ENCODE peak calls at places on chromosomes 3 and 15, in ten cellular contexts. One of them, this sample, is unnamed.
A peak's percentile ranks its signal among the peaks of the same experiment; 100 is the strongest.

GRCh38 chr3:50978991-50979667 is 304.4 kb downstream of the DOCK3 start:
- DNase-seq in K562: no peak
- DNase-seq in transverse colon: no peak
- DNase-seq in H1: no peak
- DNase-seq in suprapubic skin: no peak
- DNase-seq in stomach: no peak
- DNase-seq in A549: no peak
- DNase-seq in upper lobe of left lung: no peak
- DNase-seq in ovary: no peak
- DNase-seq in HepG2: no peak
- DNase-seq in this sample: no peak

GRCh38 chr3:160577551-160578195 is 12.3 kb upstream of the KPNA4 start:
- DNase-seq in K562: no peak
- DNase-seq in transverse colon: no peak
- DNase-seq in H1: no peak
- DNase-seq in suprapubic skin: no peak
- DNase-seq in stomach: no peak
- DNase-seq in A549: peak; percentile 39
- DNase-seq in upper lobe of left lung: no peak
- DNase-seq in ovary: no peak
- DNase-seq in HepG2: peak; percentile 12
- DNase-seq in this sample: no peak

GRCh38 chr15:85606721-85607120 is 188.0 kb downstream of the KLHL25 start:
- DNase-seq in K562: no peak
- DNase-seq in transverse colon: no peak
- DNase-seq in H1: no peak
- DNase-seq in suprapubic skin: no peak
- DNase-seq in stomach: no peak
- DNase-seq in A549: no peak
- DNase-seq in upper lobe of left lung: no peak
- DNase-seq in ovary: no peak
- DNase-seq in HepG2: no peak
- DNase-seq in this sample: no peak

GRCh38 chr3:7285502-7285901 is 424.6 kb downstream of the GRM7 start:
- DNase-seq in K562: no peak
- DNase-seq in transverse colon: no peak
- DNase-seq in H1: no peak
- DNase-seq in suprapubic skin: no peak
- DNase-seq in stomach: no peak
- DNase-seq in A549: no peak
- DNase-seq in upper lobe of left lung: no peak
- DNase-seq in ovary: no peak
- DNase-seq in HepG2: no peak
- DNase-seq in this sample: no peak

GRCh38 chr3:43413676-43414368 is 127.5 kb downstream of the SNRK start:
- DNase-seq in K562: no peak
- DNase-seq in transverse colon: no peak
- DNase-seq in H1: peak; percentile 30
- DNase-seq in suprapubic skin: no peak
- DNase-seq in stomach: no peak
- DNase-seq in A549: no peak
- DNase-seq in upper lobe of left lung: no peak
- DNase-seq in ovary: no peak
- DNase-seq in HepG2: peak; percentile 25
- DNase-seq in this sample: no peak

GRCh38 chr3:21297304-21297703 is 453.7 kb downstream of the ZNF385D start:
- DNase-seq in K562: no peak
- DNase-seq in transverse colon: no peak
- DNase-seq in H1: no peak
- DNase-seq in suprapubic skin: no peak
- DNase-seq in stomach: no peak
- DNase-seq in A549: no peak
- DNase-seq in upper lobe of left lung: no peak
- DNase-seq in ovary: no peak
- DNase-seq in HepG2: no peak
- DNase-seq in this sample: no peak

GRCh38 chr3:158105124-158105709 is 1.0 kb downstream of the SHOX2 start:
- DNase-seq in K562: peak; percentile 49
- DNase-seq in transverse colon: no peak
- DNase-seq in H1: peak; percentile 79
- DNase-seq in suprapubic skin: peak; percentile 64
- DNase-seq in stomach: no peak
- DNase-seq in A549: peak; percentile 19
- DNase-seq in upper lobe of left lung: peak; percentile 75
- DNase-seq in ovary: no peak
- DNase-seq in HepG2: no peak
- DNase-seq in this sample: no peak

GRCh38 chr3:42177068-42177800 is 86.1 kb downstream of the TRAK1 start:
- DNase-seq in K562: no peak
- DNase-seq in transverse colon: no peak
- DNase-seq in H1: no peak
- DNase-seq in suprapubic skin: no peak
- DNase-seq in stomach: no peak
- DNase-seq in A549: no peak
- DNase-seq in upper lobe of left lung: no peak
- DNase-seq in ovary: no peak
- DNase-seq in HepG2: no peak
- DNase-seq in this sample: no peak

GRCh38 chr3:171646357-171647133 is 163.7 kb downstream of the PLD1 start:
- DNase-seq in K562: peak; percentile 11
- DNase-seq in transverse colon: no peak
- DNase-seq in H1: no peak
- DNase-seq in suprapubic skin: no peak
- DNase-seq in stomach: no peak
- DNase-seq in A549: peak; percentile 45
- DNase-seq in upper lobe of left lung: no peak
- DNase-seq in ovary: no peak
- DNase-seq in HepG2: peak; percentile 7
- DNase-seq in this sample: no peak

GRCh38 chr3:25441234-25441856 is 13.3 kb downstream of the RARB start:
- DNase-seq in K562: peak; percentile 72
- DNase-seq in transverse colon: peak; percentile 17
- DNase-seq in H1: peak; percentile 83
- DNase-seq in suprapubic skin: no peak
- DNase-seq in stomach: no peak
- DNase-seq in A549: no peak
- DNase-seq in upper lobe of left lung: no peak
- DNase-seq in ovary: no peak
- DNase-seq in HepG2: no peak
- DNase-seq in this sample: no peak

GRCh38 chr3:119181765-119182164 is 8.4 kb downstream of the UPK1B start:
- DNase-seq in K562: no peak
- DNase-seq in transverse colon: no peak
- DNase-seq in H1: no peak
- DNase-seq in suprapubic skin: no peak
- DNase-seq in stomach: peak; percentile 53
- DNase-seq in A549: peak; percentile 97
- DNase-seq in upper lobe of left lung: no peak
- DNase-seq in ovary: no peak
- DNase-seq in HepG2: no peak
- DNase-seq in this sample: no peak

GRCh38 chr15:80343610-80344009 is 60.6 kb upstream of the ARNT2 start:
- DNase-seq in K562: no peak
- DNase-seq in transverse colon: peak; percentile 26
- DNase-seq in H1: no peak
- DNase-seq in suprapubic skin: no peak
- DNase-seq in stomach: peak; percentile 29
- DNase-seq in A549: no peak
- DNase-seq in upper lobe of left lung: no peak
- DNase-seq in ovary: peak; percentile 89
- DNase-seq in HepG2: no peak
- DNase-seq in this sample: no peak

GRCh38 chr15:42447599-42447998 is 43.3 kb downstream of the ZNF106 start:
- DNase-seq in K562: no peak
- DNase-seq in transverse colon: no peak
- DNase-seq in H1: no peak
- DNase-seq in suprapubic skin: no peak
- DNase-seq in stomach: no peak
- DNase-seq in A549: no peak
- DNase-seq in upper lobe of left lung: no peak
- DNase-seq in ovary: no peak
- DNase-seq in HepG2: no peak
- DNase-seq in this sample: no peak

GRCh38 chr15:42868683-42869082 is 51.9 kb downstream of the TTBK2 start:
- DNase-seq in K562: no peak
- DNase-seq in transverse colon: no peak
- DNase-seq in H1: no peak
- DNase-seq in suprapubic skin: no peak
- DNase-seq in stomach: no peak
- DNase-seq in A549: no peak
- DNase-seq in upper lobe of left lung: no peak
- DNase-seq in ovary: no peak
- DNase-seq in HepG2: no peak
- DNase-seq in this sample: no peak

GRCh38 chr3:133851931-133852330 is 43.8 kb downstream of the RAB6B start:
- DNase-seq in K562: no peak
- DNase-seq in transverse colon: no peak
- DNase-seq in H1: no peak
- DNase-seq in suprapubic skin: no peak
- DNase-seq in stomach: no peak
- DNase-seq in A549: no peak
- DNase-seq in upper lobe of left lung: no peak
- DNase-seq in ovary: no peak
- DNase-seq in HepG2: no peak
- DNase-seq in this sample: no peak

DNA sequence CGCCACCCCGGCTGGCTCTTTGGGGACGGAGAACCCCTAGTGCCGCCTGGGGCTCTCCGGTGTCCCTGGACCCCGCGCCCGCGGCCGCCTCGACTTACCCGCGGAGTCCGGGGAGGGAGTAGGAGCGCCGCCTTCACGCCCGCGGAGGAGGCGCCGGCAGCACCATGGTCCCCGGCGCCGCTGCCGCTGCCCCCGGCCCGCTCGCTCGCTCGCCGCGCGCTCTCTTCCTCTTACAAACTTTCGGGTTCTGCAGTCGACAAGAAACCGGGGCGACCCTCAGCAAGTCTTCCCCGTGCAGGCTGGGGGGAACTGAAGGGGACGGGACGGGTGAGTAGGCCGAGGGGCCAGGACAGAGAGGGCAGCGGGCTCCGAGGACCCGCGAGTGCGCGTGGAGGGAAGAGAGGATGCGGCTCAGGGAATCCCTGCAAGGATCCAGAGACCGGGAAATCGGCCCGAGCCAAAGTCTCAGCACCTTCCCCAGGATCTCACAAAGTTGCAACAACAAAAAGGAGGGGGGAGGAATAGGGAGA is 2.0 kb downstream of the FOXP1 start:
- DNase-seq in K562: peak; percentile 8
- DNase-seq in transverse colon: peak; percentile 40
- DNase-seq in H1: peak; percentile 74
- DNase-seq in suprapubic skin: peak; percentile 71
- DNase-seq in stomach: peak; percentile 42
- DNase-seq in A549: peak; percentile 23
- DNase-seq in upper lobe of left lung: peak; percentile 92
- DNase-seq in ovary: peak; percentile 57
- DNase-seq in HepG2: no peak
- DNase-seq in this sample: peak; percentile 70
- TF ChIP-seq EP300 in K562: no peak
- TF ChIP-seq EP300 in transverse colon: no peak
- TF ChIP-seq EP300 in H1: no peak
- TF ChIP-seq EP300 in suprapubic skin: no peak
- TF ChIP-seq EP300 in stomach: no peak
- TF ChIP-seq EP300 in A549: no peak
- TF ChIP-seq EP300 in upper lobe of left lung: no peak
- TF ChIP-seq EP300 in ovary: no peak
- TF ChIP-seq EP300 in HepG2: no peak
- TF ChIP-seq EP300 in this sample: no peak

GRCh38 chr3:115100806-115101205 is 46.3 kb downstream of the ZBTB20 start:
- DNase-seq in K562: no peak
- DNase-seq in transverse colon: no peak
- DNase-seq in H1: no peak
- DNase-seq in suprapubic skin: no peak
- DNase-seq in stomach: no peak
- DNase-seq in A549: no peak
- DNase-seq in upper lobe of left lung: no peak
- DNase-seq in ovary: no peak
- DNase-seq in HepG2: no peak
- DNase-seq in this sample: no peak
- TF ChIP-seq EP300 in K562: no peak
- TF ChIP-seq EP300 in transverse colon: no peak
- TF ChIP-seq EP300 in H1: no peak
- TF ChIP-seq EP300 in suprapubic skin: no peak
- TF ChIP-seq EP300 in stomach: no peak
- TF ChIP-seq EP300 in A549: no peak
- TF ChIP-seq EP300 in upper lobe of left lung: no peak
- TF ChIP-seq EP300 in ovary: no peak
- TF ChIP-seq EP300 in HepG2: no peak
- TF ChIP-seq EP300 in this sample: no peak

DNA sequence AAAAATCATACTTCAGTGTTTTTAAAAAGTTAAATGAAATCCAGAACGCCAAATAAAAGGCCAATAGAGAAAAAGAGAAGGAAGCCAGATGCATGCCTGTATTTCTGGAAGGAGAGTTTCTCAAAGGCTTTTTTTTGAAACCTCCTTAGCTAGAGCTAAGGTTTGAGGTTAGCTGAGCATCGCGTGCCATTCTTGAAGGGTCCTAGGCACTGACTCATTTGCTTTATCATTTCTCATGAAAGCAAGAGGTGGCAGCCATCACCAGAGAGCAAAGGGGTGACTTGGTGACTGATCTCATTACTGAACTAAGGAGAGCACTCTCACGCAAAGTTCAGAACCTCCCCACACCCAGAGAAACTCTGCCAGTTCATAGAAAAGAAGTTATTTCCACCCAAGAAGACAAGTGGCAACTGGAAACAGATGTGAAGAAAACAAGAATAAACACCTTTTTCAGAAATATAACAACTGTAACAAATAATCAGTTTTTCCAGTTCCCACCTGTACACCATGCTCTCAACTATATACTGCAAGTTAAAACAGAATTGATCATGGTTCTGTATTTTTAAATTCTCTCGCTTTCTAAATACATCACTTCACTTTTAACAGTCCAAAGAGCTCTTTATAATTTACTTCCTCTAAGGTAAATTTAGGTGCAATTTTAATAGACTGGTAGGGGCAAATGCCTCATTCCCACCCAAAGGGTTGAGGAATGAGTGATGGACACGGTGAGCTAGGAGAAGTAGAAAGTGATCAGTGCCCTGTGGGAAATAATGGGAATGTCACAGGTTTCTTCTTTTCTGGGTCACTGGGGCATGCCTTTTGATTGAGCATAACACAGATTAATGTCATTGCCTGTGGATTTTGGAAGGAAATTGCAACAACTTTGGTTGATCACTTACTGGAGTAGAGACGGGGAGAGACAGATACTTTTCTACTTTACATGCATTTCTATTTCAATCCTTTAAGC is 24.7 kb downstream of the GPR15 start:
- DNase-seq in K562: no peak
- DNase-seq in transverse colon: no peak
- DNase-seq in H1: no peak
- DNase-seq in suprapubic skin: no peak
- DNase-seq in stomach: no peak
- DNase-seq in A549: no peak
- DNase-seq in upper lobe of left lung: no peak
- DNase-seq in ovary: no peak
- DNase-seq in HepG2: no peak
- DNase-seq in this sample: no peak
- TF ChIP-seq EP300 in K562: no peak
- TF ChIP-seq EP300 in transverse colon: no peak
- TF ChIP-seq EP300 in H1: no peak
- TF ChIP-seq EP300 in suprapubic skin: no peak
- TF ChIP-seq EP300 in stomach: no peak
- TF ChIP-seq EP300 in A549: no peak
- TF ChIP-seq EP300 in upper lobe of left lung: no peak
- TF ChIP-seq EP300 in ovary: no peak
- TF ChIP-seq EP300 in HepG2: no peak
- TF ChIP-seq EP300 in this sample: no peak

GRCh38 chr15:71472699-71473098 is 337.7 kb upstream of the NR2E3 start:
- DNase-seq in K562: no peak
- DNase-seq in transverse colon: no peak
- DNase-seq in H1: no peak
- DNase-seq in suprapubic skin: no peak
- DNase-seq in stomach: no peak
- DNase-seq in A549: no peak
- DNase-seq in upper lobe of left lung: no peak
- DNase-seq in ovary: no peak
- DNase-seq in HepG2: no peak
- DNase-seq in this sample: no peak
- TF ChIP-seq EP300 in K562: no peak
- TF ChIP-seq EP300 in transverse colon: no peak
- TF ChIP-seq EP300 in H1: no peak
- TF ChIP-seq EP300 in suprapubic skin: no peak
- TF ChIP-seq EP300 in stomach: no peak
- TF ChIP-seq EP300 in A549: no peak
- TF ChIP-seq EP300 in upper lobe of left lung: no peak
- TF ChIP-seq EP300 in ovary: no peak
- TF ChIP-seq EP300 in HepG2: no peak
- TF ChIP-seq EP300 in this sample: no peak